ENCODE peak calls at places on chromosomes 5 and 9, in ten cellular contexts. I, C, A, O, W, J, N, Z, M and L are unnamed samples.

GRCh38 chr5:69217154-69217731 is 17.4 kb upstream of the CDK7 start:
- DNase-seq in J (peak; percentile 99), I (no peak), M (no peak), O (no peak), Z (no peak), W (no peak), A (no peak), N (no peak), C (peak; percentile 97), L (no peak)

GRCh38 chr9:78601957-78602565 is 305.1 kb downstream of the PSAT1 start:
- DNase-seq in O (no peak), J (peak; percentile 59), I (peak; percentile 58), A (no peak), N (no peak), C (no peak), W (peak; percentile 60), M (peak; percentile 44), Z (peak; percentile 50), L (no peak)

GRCh38 chr5:134958755-134959154 is 9.0 kb upstream of the CATSPER3 start:
- DNase-seq in Z (no peak), A (no peak), I (no peak), O (no peak), W (no peak), M (no peak), C (no peak), J (no peak), N (no peak), L (no peak)

GRCh38 chr5:176166427-176166826 is 71.8 kb upstream of the SIMC1 start:
- DNase-seq in N (no peak), I (no peak), J (no peak), O (no peak), C (no peak), W (no peak), A (no peak), M (no peak), Z (no peak), L (no peak)

GRCh38 chr9:120937596-120937995 is 11.0 kb upstream of the TRAF1 start:
- DNase-seq in W (peak; percentile 64), J (no peak), A (no peak), C (no peak), I (peak; percentile 80), Z (no peak), O (no peak), M (no peak), N (no peak), L (no peak)

GRCh38 chr5:179832039-179832745 is 11.5 kb downstream of the SQSTM1 start:
- DNase-seq in N (no peak), O (no peak), I (no peak), M (no peak), A (no peak), C (no peak), Z (no peak), J (no peak), W (no peak), L (no peak)

GRCh38 chr5:175556794-175557193 is 78.4 kb downstream of the SFXN1 start:
- DNase-seq in A (no peak), W (no peak), O (no peak), Z (no peak), J (no peak), I (no peak), N (no peak), M (peak; percentile 18), C (no peak), L (no peak)

GRCh38 chr9:98356953-98357352 is 101.5 kb upstream of the TBC1D2 start:
- DNase-seq in I (peak; percentile 31), W (peak; percentile 24), N (no peak), Z (no peak), O (no peak), J (no peak), C (no peak), A (no peak), M (no peak), L (no peak)

GRCh38 chr5:43227655-43228054 is 35.6 kb downstream of the NIM1K start:
- DNase-seq in C (no peak), A (no peak), N (peak; percentile 22), O (no peak), J (peak; percentile 17), Z (no peak), W (peak; percentile 55), I (peak; percentile 78), M (no peak), L (no peak)

GRCh38 chr5:68033961-68034581 is 181.5 kb upstream of the PIK3R1 start:
- DNase-seq in I (peak; percentile 89), Z (peak; percentile 22), M (no peak), W (peak; percentile 56), J (peak; percentile 77), N (peak; percentile 71), O (peak; percentile 68), A (no peak), C (peak; percentile 41), L (no peak)

GRCh38 chr9:35619800-35620158 is 1.6 kb upstream of the CD72 start:
- DNase-seq in N (no peak), M (no peak), Z (no peak), I (no peak), W (no peak), J (no peak), C (no peak), O (no peak), A (no peak), L (peak; percentile 9)

GRCh38 chr5:163005949-163006348 is 431.4 kb upstream of the CCNG1 start:
- DNase-seq in M (no peak), O (no peak), A (no peak), C (no peak), I (no peak), J (no peak), N (no peak), Z (no peak), W (no peak), L (no peak)

GRCh38 chr5:66669086-66669861 is 73.1 kb downstream of the MAST4 start:
- DNase-seq in O (peak; percentile 58), M (no peak), A (no peak), J (peak; percentile 18), N (no peak), C (no peak), Z (no peak), I (no peak), W (no peak), L (no peak)

GRCh38 chr5:61631438-61631941 is 299.4 kb downstream of the ZSWIM6 start:
- DNase-seq in A (no peak), Z (no peak), W (peak; percentile 53), N (peak; percentile 96), I (peak; percentile 68), O (peak; percentile 44), J (peak; percentile 46), M (no peak), C (no peak), L (no peak)

GRCh38 chr5:54889826-54890225 is 95.6 kb downstream of the ESM1 start:
- DNase-seq in N (peak; percentile 92), C (no peak), I (peak; percentile 88), W (peak; percentile 79), M (no peak), O (no peak), Z (no peak), A (no peak), J (no peak), L (no peak)

GRCh38 chr5:179408646-179409045 is 63.4 kb upstream of the ADAMTS2 start:
- DNase-seq in Z (no peak), M (no peak), W (no peak), I (no peak), A (peak; percentile 69), N (no peak), O (no peak), C (no peak), J (no peak), L (no peak)

DNA sequence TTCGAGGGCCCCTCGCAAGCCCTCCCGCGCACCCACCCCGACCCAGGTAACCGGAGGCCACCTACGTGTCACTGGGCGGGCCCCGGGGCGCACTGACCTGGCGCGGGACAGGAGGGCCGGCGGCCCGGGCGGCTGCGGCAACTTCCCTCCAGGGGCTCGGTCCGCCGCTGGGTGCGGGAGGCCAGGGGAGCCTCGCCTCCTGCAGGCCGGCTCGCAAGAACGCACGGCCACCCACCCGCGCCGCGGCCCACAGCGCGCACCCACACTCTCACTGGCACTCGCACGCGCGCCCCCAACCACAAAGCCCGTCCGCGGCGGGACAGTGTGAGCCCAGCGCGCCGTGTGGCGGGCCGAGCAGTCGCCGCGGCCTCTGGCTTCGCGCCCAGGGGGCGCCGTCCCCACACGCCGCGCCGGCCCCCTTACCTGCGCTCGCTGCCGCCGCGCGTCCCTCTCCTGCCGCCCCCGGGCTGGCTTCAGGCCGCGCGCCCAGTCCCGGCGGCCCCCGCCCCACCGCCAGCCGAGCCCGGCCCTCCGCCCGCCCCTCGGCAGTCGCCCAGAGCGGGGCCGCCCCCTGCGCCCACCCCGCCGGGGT is 430 bp downstream of the LPAR1 start:
- DNase-seq in N (no peak), Z (peak; percentile 78), C (no peak), W (peak; percentile 35), O (no peak), I (peak; percentile 44), J (peak; percentile 64), A (peak; percentile 88), M (peak; percentile 77), L (peak; percentile 87)
- TF ChIP-seq CTCF in N (no peak), Z (peak; percentile 27), C (no peak), W (no peak), O (no peak), I (no peak), J (no peak), A (peak; percentile 54), M (peak; percentile 18), L (no peak)

DNA sequence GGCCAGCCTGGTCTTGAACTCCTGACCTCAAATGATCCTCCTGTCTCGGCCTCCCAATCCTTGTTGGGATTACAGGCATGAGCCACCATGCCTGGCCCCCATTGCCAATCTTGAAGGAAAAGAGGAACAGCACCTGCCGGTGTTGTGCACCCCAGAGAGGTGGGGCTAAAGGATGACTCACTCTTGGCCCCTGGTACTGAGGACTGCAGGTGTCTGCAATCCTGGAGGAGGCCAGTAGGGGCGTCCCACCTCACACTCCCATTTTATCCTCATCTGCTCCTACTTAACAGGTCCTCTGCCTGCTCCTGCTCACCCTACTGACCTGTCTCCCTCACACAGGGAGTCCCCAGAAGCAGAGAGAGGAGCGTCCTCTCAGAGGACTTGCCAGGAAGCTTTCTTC is 390.4 kb downstream of the ARHGEF28 start:
- DNase-seq in A (no peak), W (no peak), O (no peak), M (no peak), I (no peak), C (no peak), N (no peak), J (no peak), Z (peak; percentile 24), L (no peak)
- TF ChIP-seq CTCF in A (no peak), W (peak; percentile 30), O (no peak), M (no peak), I (peak; percentile 16), C (no peak), N (peak; percentile 37), J (no peak), Z (peak; percentile 42), L (no peak)

DNA sequence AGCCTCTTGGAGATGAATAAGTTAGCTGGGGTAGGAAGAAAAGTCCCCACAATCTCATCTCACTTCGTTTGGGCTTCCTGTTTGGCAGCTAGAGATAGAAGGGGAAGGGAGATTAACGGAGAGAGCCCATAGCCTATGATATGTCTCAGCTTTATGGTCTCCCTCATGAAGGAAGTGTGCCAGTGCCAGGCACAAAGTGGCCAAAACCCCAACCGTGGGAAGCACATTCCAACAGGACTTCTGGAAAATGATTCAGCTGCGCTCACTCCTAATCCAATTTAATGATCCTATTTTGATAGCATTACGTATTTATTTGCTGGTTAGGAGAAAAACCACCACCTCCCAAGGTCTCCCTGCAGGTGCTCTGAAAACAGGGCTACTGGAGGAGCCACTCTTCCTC is 303.1 kb upstream of the CLINT1 start:
- DNase-seq in N (peak; percentile 95), W (no peak), M (no peak), A (no peak), I (no peak), C (no peak), J (no peak), O (no peak), Z (no peak), L (no peak)
- TF ChIP-seq CTCF in N (no peak), W (no peak), M (no peak), A (no peak), I (no peak), C (no peak), J (no peak), O (no peak), Z (no peak), L (no peak)

GRCh38 chr5:892390-893136 is at the start of the genes BRD9 and TRIP13:
- DNase-seq in J (peak; percentile 86), M (peak; percentile 87), I (peak; percentile 77), A (peak; percentile 93), N (no peak), Z (peak; percentile 90), C (peak; percentile 67), O (peak; percentile 80), W (peak; percentile 65), L (peak; percentile 96)
- TF ChIP-seq CTCF in J (no peak), M (no peak), I (no peak), A (peak; percentile 14), N (no peak), Z (no peak), C (no peak), O (no peak), W (no peak), L (no peak)